ENCODE peak calls at places on chromosome 4, in five cellular contexts. D, H, P, R and M are unnamed samples.

GRCh38 chr4:3635090-3635820 is 103.0 kb upstream of the LRPAP1 start:
- DNase-seq in P (no peak), R (no peak), D (no peak), H (no peak), M (no peak)

GRCh38 chr4:140799686-140800225 is 43.6 kb upstream of the TBC1D9 start:
- DNase-seq in D (no peak), H (no peak), R (no peak), P (no peak), M (no peak)

GRCh38 chr4:67776746-67777145 is 22.6 kb upstream of the GNRHR start:
- DNase-seq in P (no peak), H (no peak), D (no peak), R (no peak), M (no peak)

GRCh38 chr4:25862411-25863346 is at the start of gene SEL1L3:
- DNase-seq in P (no peak), H (no peak), D (peak), R (peak), M (peak)

GRCh38 chr4:88058295-88058694 is 50.9 kb downstream of the PKD2 start:
- DNase-seq in R (no peak), H (no peak), D (no peak), P (no peak), M (no peak)

GRCh38 chr4:17544205-17544604 is 29.2 kb downstream of the CLRN2 start:
- DNase-seq in H (peak), P (no peak), R (no peak), D (no peak), M (peak)

GRCh38 chr4:72896515-72896914 is 173.0 kb downstream of the COX18 start:
- DNase-seq in P (no peak), H (no peak), R (peak), D (no peak), M (peak)

GRCh38 chr4:37562592-37562991 is 123.6 kb downstream of the RELL1 start:
- DNase-seq in P (peak), H (no peak), R (no peak), D (no peak), M (peak)

GRCh38 chr4:57305836-57306235 is 195.7 kb upstream of the IGFBP7 start:
- DNase-seq in R (no peak), P (no peak), D (no peak), H (no peak), M (no peak)